ENCODE peak calls at places on chromosomes 5 and 9, in six cellular contexts. One of them, this sample, is unnamed.

GRCh38 chr5:61030163-61030482 is 85.1 kb downstream of the NDUFAF2 start:
- DNase-seq in lower lobe of right lung: no peak
- DNase-seq in CD4-positive, CD25-positive, alpha-beta regulatory T cell: no peak
- DNase-seq in mesendoderm: no peak
- DNase-seq in CD8-positive, alpha-beta memory T cell: no peak
- DNase-seq in fibroblast of lung: peak; percentile 48
- DNase-seq in this sample: no peak

GRCh38 chr9:101458955-101459631 is 23.5 kb upstream of the ALDOB start:
- DNase-seq in CD8-positive, alpha-beta memory T cell: no peak
- DNase-seq in mesendoderm: peak; percentile 96
- DNase-seq in CD4-positive, CD25-positive, alpha-beta regulatory T cell: peak; percentile 20
- DNase-seq in fibroblast of lung: peak; percentile 66
- DNase-seq in lower lobe of right lung: no peak
- DNase-seq in this sample: peak; percentile 64

GRCh38 chr5:96680759-96681158 is 18.6 kb downstream of the CAST start:
- DNase-seq in lower lobe of right lung: no peak
- DNase-seq in CD8-positive, alpha-beta memory T cell: no peak
- DNase-seq in fibroblast of lung: peak; percentile 67
- DNase-seq in CD4-positive, CD25-positive, alpha-beta regulatory T cell: no peak
- DNase-seq in mesendoderm: no peak
- DNase-seq in this sample: no peak

GRCh38 chr9:38227061-38227540 is 158.1 kb upstream of the SHB start:
- DNase-seq in CD8-positive, alpha-beta memory T cell: peak; percentile 40
- DNase-seq in mesendoderm: peak; percentile 90
- DNase-seq in lower lobe of right lung: peak; percentile 55
- DNase-seq in CD4-positive, CD25-positive, alpha-beta regulatory T cell: peak; percentile 56
- DNase-seq in fibroblast of lung: peak; percentile 93
- DNase-seq in this sample: peak; percentile 89

GRCh38 chr5:152170350-152170749 is 234.7 kb downstream of the NMUR2 start:
- DNase-seq in fibroblast of lung: no peak
- DNase-seq in CD4-positive, CD25-positive, alpha-beta regulatory T cell: no peak
- DNase-seq in lower lobe of right lung: no peak
- DNase-seq in mesendoderm: no peak
- DNase-seq in CD8-positive, alpha-beta memory T cell: no peak
- DNase-seq in this sample: no peak

GRCh38 chr5:56712895-56713565 is 102.3 kb upstream of the MAP3K1 start:
- DNase-seq in mesendoderm: no peak
- DNase-seq in lower lobe of right lung: no peak
- DNase-seq in CD4-positive, CD25-positive, alpha-beta regulatory T cell: no peak
- DNase-seq in CD8-positive, alpha-beta memory T cell: no peak
- DNase-seq in fibroblast of lung: no peak
- DNase-seq in this sample: no peak

GRCh38 chr5:168085321-168086040 is 206.0 kb upstream of the WWC1 start:
- DNase-seq in fibroblast of lung: peak; percentile 61
- DNase-seq in lower lobe of right lung: no peak
- DNase-seq in CD4-positive, CD25-positive, alpha-beta regulatory T cell: no peak
- DNase-seq in CD8-positive, alpha-beta memory T cell: no peak
- DNase-seq in mesendoderm: no peak
- DNase-seq in this sample: no peak

GRCh38 chr9:90477535-90477934 is 165.1 kb downstream of the DIRAS2 start:
- DNase-seq in mesendoderm: no peak
- DNase-seq in lower lobe of right lung: no peak
- DNase-seq in CD4-positive, CD25-positive, alpha-beta regulatory T cell: no peak
- DNase-seq in fibroblast of lung: no peak
- DNase-seq in CD8-positive, alpha-beta memory T cell: no peak
- DNase-seq in this sample: no peak

GRCh38 chr9:8855046-8855445 is 1055.5 kb upstream of the DMAC1 start:
- DNase-seq in mesendoderm: peak; percentile 41
- DNase-seq in CD4-positive, CD25-positive, alpha-beta regulatory T cell: no peak
- DNase-seq in CD8-positive, alpha-beta memory T cell: no peak
- DNase-seq in lower lobe of right lung: no peak
- DNase-seq in fibroblast of lung: peak; percentile 27
- DNase-seq in this sample: no peak

GRCh38 chr9:130857864-130858730 is 23.0 kb downstream of the ABL1 start:
- DNase-seq in fibroblast of lung: peak; percentile 98
- DNase-seq in CD4-positive, CD25-positive, alpha-beta regulatory T cell: no peak
- DNase-seq in lower lobe of right lung: no peak
- DNase-seq in mesendoderm: peak; percentile 85
- DNase-seq in CD8-positive, alpha-beta memory T cell: no peak
- DNase-seq in this sample: no peak

GRCh38 chr9:68983008-68983411 is 30.9 kb downstream of the PRKACG start:
- DNase-seq in fibroblast of lung: no peak
- DNase-seq in mesendoderm: no peak
- DNase-seq in CD4-positive, CD25-positive, alpha-beta regulatory T cell: no peak
- DNase-seq in CD8-positive, alpha-beta memory T cell: no peak
- DNase-seq in lower lobe of right lung: no peak
- DNase-seq in this sample: no peak

GRCh38 chr5:91016954-91017690 is 366.0 kb downstream of the ARRDC3 start:
- DNase-seq in CD8-positive, alpha-beta memory T cell: no peak
- DNase-seq in lower lobe of right lung: no peak
- DNase-seq in fibroblast of lung: peak; percentile 48
- DNase-seq in mesendoderm: no peak
- DNase-seq in CD4-positive, CD25-positive, alpha-beta regulatory T cell: no peak
- DNase-seq in this sample: no peak

GRCh38 chr9:15157371-15157770 is 149.6 kb downstream of the TTC39B start:
- DNase-seq in CD4-positive, CD25-positive, alpha-beta regulatory T cell: no peak
- DNase-seq in CD8-positive, alpha-beta memory T cell: no peak
- DNase-seq in fibroblast of lung: peak; percentile 72
- DNase-seq in lower lobe of right lung: no peak
- DNase-seq in mesendoderm: no peak
- DNase-seq in this sample: no peak

GRCh38 chr5:109256486-109256885 is 153.3 kb downstream of the PJA2 start:
- DNase-seq in fibroblast of lung: no peak
- DNase-seq in mesendoderm: peak; percentile 47
- DNase-seq in lower lobe of right lung: no peak
- DNase-seq in CD8-positive, alpha-beta memory T cell: no peak
- DNase-seq in CD4-positive, CD25-positive, alpha-beta regulatory T cell: no peak
- DNase-seq in this sample: no peak

GRCh38 chr5:138843789-138844461 is 31.2 kb downstream of the LRRTM2 start:
- DNase-seq in lower lobe of right lung: no peak
- DNase-seq in mesendoderm: no peak
- DNase-seq in fibroblast of lung: peak; percentile 34
- DNase-seq in CD4-positive, CD25-positive, alpha-beta regulatory T cell: no peak
- DNase-seq in CD8-positive, alpha-beta memory T cell: no peak
- DNase-seq in this sample: no peak

GRCh38 chr9:81145331-81145963 is 543.9 kb downstream of the TLE1 start:
- DNase-seq in mesendoderm: no peak
- DNase-seq in CD4-positive, CD25-positive, alpha-beta regulatory T cell: no peak
- DNase-seq in fibroblast of lung: peak; percentile 33
- DNase-seq in lower lobe of right lung: no peak
- DNase-seq in CD8-positive, alpha-beta memory T cell: no peak
- DNase-seq in this sample: no peak

GRCh38 chr9:98708103-98708932 is 417 bp downstream of the GABBR2 start:
- DNase-seq in CD8-positive, alpha-beta memory T cell: no peak
- DNase-seq in CD4-positive, CD25-positive, alpha-beta regulatory T cell: no peak
- DNase-seq in lower lobe of right lung: no peak
- DNase-seq in mesendoderm: peak; percentile 10
- DNase-seq in fibroblast of lung: no peak
- DNase-seq in this sample: no peak

GRCh38 chr9:36142510-36143161 is 6.1 kb downstream of the GLIPR2 start:
- DNase-seq in CD4-positive, CD25-positive, alpha-beta regulatory T cell: no peak
- DNase-seq in mesendoderm: no peak
- DNase-seq in CD8-positive, alpha-beta memory T cell: no peak
- DNase-seq in fibroblast of lung: no peak
- DNase-seq in lower lobe of right lung: no peak
- DNase-seq in this sample: no peak

GRCh38 chr9:104927912-104928740 is at the start of gene ABCA1:
- DNase-seq in CD8-positive, alpha-beta memory T cell: peak; percentile 39
- DNase-seq in CD4-positive, CD25-positive, alpha-beta regulatory T cell: peak; percentile 58
- DNase-seq in fibroblast of lung: peak; percentile 88
- DNase-seq in mesendoderm: peak; percentile 94
- DNase-seq in lower lobe of right lung: peak; percentile 94
- DNase-seq in this sample: peak; percentile 56

GRCh38 chr5:59380350-59380951 is 513.1 kb downstream of the PDE4D start:
- DNase-seq in CD8-positive, alpha-beta memory T cell: no peak
- DNase-seq in lower lobe of right lung: no peak
- DNase-seq in mesendoderm: peak; percentile 66
- DNase-seq in CD4-positive, CD25-positive, alpha-beta regulatory T cell: peak; percentile 29
- DNase-seq in fibroblast of lung: peak; percentile 95
- DNase-seq in this sample: peak; percentile 9

GRCh38 chr5:102453716-102454115 is 45.1 kb downstream of the SLCO6A1 start:
- DNase-seq in CD4-positive, CD25-positive, alpha-beta regulatory T cell: no peak
- DNase-seq in lower lobe of right lung: no peak
- DNase-seq in fibroblast of lung: no peak
- DNase-seq in CD8-positive, alpha-beta memory T cell: no peak
- DNase-seq in mesendoderm: no peak
- DNase-seq in this sample: no peak

GRCh38 chr5:179900707-179901106 is 7.0 kb downstream of the TBC1D9B start:
- DNase-seq in CD4-positive, CD25-positive, alpha-beta regulatory T cell: no peak
- DNase-seq in lower lobe of right lung: no peak
- DNase-seq in fibroblast of lung: no peak
- DNase-seq in CD8-positive, alpha-beta memory T cell: no peak
- DNase-seq in mesendoderm: no peak
- DNase-seq in this sample: no peak

GRCh38 chr9:106887066-106887465 is 24.1 kb downstream of the ZNF462 start:
- DNase-seq in lower lobe of right lung: no peak
- DNase-seq in CD4-positive, CD25-positive, alpha-beta regulatory T cell: no peak
- DNase-seq in mesendoderm: no peak
- DNase-seq in fibroblast of lung: no peak
- DNase-seq in CD8-positive, alpha-beta memory T cell: no peak
- DNase-seq in this sample: no peak

GRCh38 chr9:127785933-127786772 is at the start of gene CDK9:
- DNase-seq in mesendoderm: peak; percentile 97
- DNase-seq in CD8-positive, alpha-beta memory T cell: peak; percentile 89
- DNase-seq in lower lobe of right lung: peak; percentile 91
- DNase-seq in CD4-positive, CD25-positive, alpha-beta regulatory T cell: peak; percentile 94
- DNase-seq in fibroblast of lung: peak; percentile 85
- DNase-seq in this sample: peak; percentile 90

GRCh38 chr9:127783111-127783621 is 2.7 kb upstream of the CDK9 start:
- DNase-seq in fibroblast of lung: no peak
- DNase-seq in CD4-positive, CD25-positive, alpha-beta regulatory T cell: peak; percentile 72
- DNase-seq in lower lobe of right lung: peak; percentile 84
- DNase-seq in mesendoderm: no peak
- DNase-seq in CD8-positive, alpha-beta memory T cell: peak; percentile 70
- DNase-seq in this sample: peak; percentile 93

GRCh38 chr9:127781821-127782220 is 3.4 kb upstream of the SH2D3C start:
- DNase-seq in mesendoderm: no peak
- DNase-seq in fibroblast of lung: no peak
- DNase-seq in lower lobe of right lung: no peak
- DNase-seq in CD4-positive, CD25-positive, alpha-beta regulatory T cell: no peak
- DNase-seq in CD8-positive, alpha-beta memory T cell: no peak
- DNase-seq in this sample: no peak

GRCh38 chr9:127785023-127785932 is 556 bp upstream of the CDK9 start:
- DNase-seq in mesendoderm: peak; percentile 84
- DNase-seq in lower lobe of right lung: peak; percentile 92
- DNase-seq in CD4-positive, CD25-positive, alpha-beta regulatory T cell: peak; percentile 90
- DNase-seq in fibroblast of lung: peak; percentile 67
- DNase-seq in CD8-positive, alpha-beta memory T cell: peak; percentile 85
- DNase-seq in this sample: no peak

DNA sequence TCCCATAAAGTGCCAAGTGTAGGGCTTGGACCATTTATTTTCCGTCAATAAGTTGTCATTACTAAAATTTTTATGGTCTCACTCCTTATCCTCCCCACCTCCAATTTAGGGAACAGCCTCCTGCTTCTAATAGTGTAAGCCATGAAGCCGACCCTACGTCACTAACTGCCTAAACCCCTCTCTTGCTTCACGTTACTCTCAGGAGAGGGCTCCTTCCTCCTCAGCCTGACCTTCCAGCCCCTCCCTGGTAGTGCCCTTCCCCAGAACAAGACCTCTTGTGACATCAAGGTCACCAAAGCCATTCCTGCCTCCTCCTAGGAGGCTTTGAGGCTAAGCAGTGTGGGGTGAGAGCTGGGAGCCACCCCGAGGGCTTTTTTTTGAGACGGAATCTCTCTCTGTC is 2.2 kb upstream of the CDK9 start:
- DNase-seq in CD8-positive, alpha-beta memory T cell: no peak
- DNase-seq in fibroblast of lung: no peak
- DNase-seq in CD4-positive, CD25-positive, alpha-beta regulatory T cell: no peak
- DNase-seq in lower lobe of right lung: no peak
- DNase-seq in mesendoderm: no peak
- DNase-seq in this sample: peak; percentile 90
- H3K27ac ChIP-seq in CD8-positive, alpha-beta memory T cell: peak overlapping the region; percentile 75
- H3K27ac ChIP-seq in fibroblast of lung: no peak overlapping the region
- H3K27ac ChIP-seq in CD4-positive, CD25-positive, alpha-beta regulatory T cell: peak overlapping the region; percentile 90
- H3K27ac ChIP-seq in lower lobe of right lung: peak overlapping the region; percentile 95
- H3K27ac ChIP-seq in mesendoderm: no peak overlapping the region
- H3K27ac ChIP-seq in this sample: peak overlapping the region; percentile 96

GRCh38 chr5:116557669-116558271 is 16.9 kb downstream of the SEMA6A start:
- DNase-seq in CD8-positive, alpha-beta memory T cell: no peak
- DNase-seq in mesendoderm: peak; percentile 66
- DNase-seq in lower lobe of right lung: no peak
- DNase-seq in CD4-positive, CD25-positive, alpha-beta regulatory T cell: no peak
- DNase-seq in fibroblast of lung: peak; percentile 4
- DNase-seq in this sample: no peak

GRCh38 chr5:116559673-116560164 is 14.9 kb downstream of the SEMA6A start:
- DNase-seq in CD8-positive, alpha-beta memory T cell: no peak
- DNase-seq in lower lobe of right lung: no peak
- DNase-seq in mesendoderm: peak; percentile 65
- DNase-seq in CD4-positive, CD25-positive, alpha-beta regulatory T cell: no peak
- DNase-seq in fibroblast of lung: no peak
- DNase-seq in this sample: no peak

GRCh38 chr5:116562669-116563068 is 12.0 kb downstream of the SEMA6A start:
- DNase-seq in mesendoderm: no peak
- DNase-seq in fibroblast of lung: no peak
- DNase-seq in lower lobe of right lung: no peak
- DNase-seq in CD8-positive, alpha-beta memory T cell: no peak
- DNase-seq in CD4-positive, CD25-positive, alpha-beta regulatory T cell: no peak
- DNase-seq in this sample: no peak

GRCh38 chr5:116561658-116562057 is 13.0 kb downstream of the SEMA6A start:
- DNase-seq in mesendoderm: no peak
- DNase-seq in CD4-positive, CD25-positive, alpha-beta regulatory T cell: no peak
- DNase-seq in CD8-positive, alpha-beta memory T cell: no peak
- DNase-seq in lower lobe of right lung: no peak
- DNase-seq in fibroblast of lung: no peak
- DNase-seq in this sample: no peak

GRCh38 chr5:116559239-116559638 is 15.4 kb downstream of the SEMA6A start:
- DNase-seq in CD8-positive, alpha-beta memory T cell: no peak
- DNase-seq in lower lobe of right lung: no peak
- DNase-seq in mesendoderm: peak; percentile 87
- DNase-seq in CD4-positive, CD25-positive, alpha-beta regulatory T cell: no peak
- DNase-seq in fibroblast of lung: no peak
- DNase-seq in this sample: no peak
- H3K27ac ChIP-seq in CD8-positive, alpha-beta memory T cell: no peak overlapping the region
- H3K27ac ChIP-seq in lower lobe of right lung: no peak overlapping the region
- H3K27ac ChIP-seq in mesendoderm: peak overlapping the region; percentile 9
- H3K27ac ChIP-seq in CD4-positive, CD25-positive, alpha-beta regulatory T cell: no peak overlapping the region
- H3K27ac ChIP-seq in fibroblast of lung: no peak overlapping the region
- H3K27ac ChIP-seq in this sample: no peak overlapping the region

GRCh38 chr5:181153814-181154213 is 6.4 kb downstream of the OR2V2 start:
- DNase-seq in CD8-positive, alpha-beta memory T cell: no peak
- DNase-seq in lower lobe of right lung: no peak
- DNase-seq in fibroblast of lung: no peak
- DNase-seq in mesendoderm: no peak
- DNase-seq in CD4-positive, CD25-positive, alpha-beta regulatory T cell: no peak
- DNase-seq in this sample: no peak
- H3K27ac ChIP-seq in CD8-positive, alpha-beta memory T cell: no peak overlapping the region
- H3K27ac ChIP-seq in lower lobe of right lung: no peak overlapping the region
- H3K27ac ChIP-seq in fibroblast of lung: no peak overlapping the region
- H3K27ac ChIP-seq in mesendoderm: no peak overlapping the region
- H3K27ac ChIP-seq in CD4-positive, CD25-positive, alpha-beta regulatory T cell: no peak overlapping the region
- H3K27ac ChIP-seq in this sample: no peak overlapping the region

DNA sequence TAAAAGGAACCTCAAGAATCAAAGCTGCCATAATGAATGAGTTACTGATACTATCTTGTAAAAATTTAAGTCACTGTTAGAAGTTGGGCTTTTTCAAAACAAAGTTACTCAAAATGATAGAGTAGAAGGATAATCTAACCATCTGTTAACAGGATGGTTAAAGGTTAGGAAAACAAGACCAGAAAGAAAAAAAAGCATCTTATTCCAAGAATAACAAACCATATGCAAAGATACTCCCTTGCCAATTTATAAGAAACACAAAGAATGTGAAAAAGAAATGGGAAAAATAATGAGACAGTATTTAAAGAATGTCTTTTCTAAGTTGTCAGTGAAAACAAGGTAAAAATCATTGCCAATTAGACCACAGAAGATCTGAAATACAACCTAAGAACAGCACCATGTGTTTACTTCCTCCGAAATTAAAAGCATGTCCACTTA is 51.2 kb downstream of the STRBP start:
- DNase-seq in mesendoderm: no peak
- DNase-seq in lower lobe of right lung: no peak
- DNase-seq in fibroblast of lung: peak; percentile 58
- DNase-seq in CD4-positive, CD25-positive, alpha-beta regulatory T cell: no peak
- DNase-seq in CD8-positive, alpha-beta memory T cell: no peak
- DNase-seq in this sample: no peak
- H3K27ac ChIP-seq in mesendoderm: no peak overlapping the region
- H3K27ac ChIP-seq in lower lobe of right lung: no peak overlapping the region
- H3K27ac ChIP-seq in fibroblast of lung: no peak overlapping the region
- H3K27ac ChIP-seq in CD4-positive, CD25-positive, alpha-beta regulatory T cell: no peak overlapping the region
- H3K27ac ChIP-seq in CD8-positive, alpha-beta memory T cell: no peak overlapping the region
- H3K27ac ChIP-seq in this sample: no peak overlapping the region